ENCODE peak calls at places on chromosomes 16 and 17, in six cellular contexts. T is breast epithelium, A is HCT116, F is stomach, H is uterus, I is heart left ventricle. Q is an unnamed sample. For H3K4me1, the result is how much of the 10 kb centered on the place peaks cover.

GRCh38 chr16:22816475-22816874 is 2.5 kb downstream of the HS3ST2 start:
- DNase-seq in T (no peak), A (no peak), F (no peak), H (no peak), I (no peak), Q (no peak)

GRCh38 chr16:31879937-31880321 is 6.3 kb downstream of the ZNF267 start:
- DNase-seq in T (no peak), A (no peak), F (no peak), H (no peak), I (no peak), Q (no peak)

GRCh38 chr16:48232459-48233040 is 11.6 kb upstream of the LONP2 start:
- DNase-seq in T (no peak), A (no peak), F (no peak), H (no peak), I (no peak), Q (no peak)

GRCh38 chr17:53822764-53823163 is at the start of gene KIF2B:
- DNase-seq in T (no peak), A (no peak), F (no peak), H (no peak), I (no peak), Q (no peak)

GRCh38 chr16:49631521-49632041 is 224.3 kb downstream of the ZNF423 start:
- DNase-seq in T (no peak), A (no peak), F (no peak), H (no peak), I (no peak), Q (no peak)

GRCh38 chr17:36133629-36134259 is 30.1 kb downstream of the CCL4 start:
- DNase-seq in T (no peak), A (no peak), F (no peak), H (no peak), I (no peak), Q (no peak)

GRCh38 chr16:1426734-1427451 is 4.0 kb upstream of the PERCC1 start:
- DNase-seq in T (no peak), A (no peak), F (no peak), H (no peak), I (no peak), Q (no peak)

GRCh38 chr17:3860939-3861338 is 14.9 kb upstream of the NCBP3 start:
- DNase-seq in T (no peak), A (no peak), F (no peak), H (no peak), I (no peak), Q (no peak)

GRCh38 chr16:70694088-70694487 is 8.2 kb upstream of the MTSS2 start:
- DNase-seq in T (no peak), A (no peak), F (no peak), H (peak), I (no peak), Q (no peak)

GRCh38 chr17:27573971-27574525 is 56.9 kb upstream of the LGALS9 start:
- DNase-seq in T (no peak), A (no peak), F (no peak), H (no peak), I (no peak), Q (no peak)

GRCh38 chr16:72997141-72997542 is 50.8 kb downstream of the ZFHX3 start:
- DNase-seq in T (peak), A (no peak), F (peak), H (no peak), I (no peak), Q (no peak)

GRCh38 chr17:60577147-60577925 is 22.7 kb upstream of the PPM1D start:
- DNase-seq in T (no peak), A (no peak), F (no peak), H (peak), I (peak), Q (no peak)

GRCh38 chr17:44655983-44656700 is at the start of gene MEIOC:
- DNase-seq in T (no peak), A (no peak), F (no peak), H (no peak), I (peak), Q (no peak)

GRCh38 chr16:4087099-4087885 is 28.9 kb downstream of the ADCY9 start:
- DNase-seq in T (no peak), A (no peak), F (no peak), H (no peak), I (no peak), Q (no peak)

GRCh38 chr16:29702307-29702706 is 23.3 kb downstream of the QPRT start:
- DNase-seq in T (no peak), A (no peak), F (no peak), H (no peak), I (no peak), Q (no peak)

GRCh38 chr16:47037396-47037745 is 63.9 kb upstream of the DNAJA2 start:
- DNase-seq in T (no peak), A (no peak), F (peak), H (peak), I (peak), Q (no peak)

GRCh38 chr16:56824335-56824734 is 40.7 kb upstream of the SLC12A3 start:
- DNase-seq in T (no peak), A (no peak), F (peak), H (no peak), I (no peak), Q (no peak)

GRCh38 chr17:9192010-9192409 is 170.7 kb downstream of the NTN1 start:
- DNase-seq in T (no peak), A (no peak), F (no peak), H (no peak), I (no peak), Q (no peak)

GRCh38 chr17:36777118-36777517 is 160.2 kb upstream of the LHX1 start:
- DNase-seq in T (no peak), A (no peak), F (no peak), H (no peak), I (no peak), Q (no peak)

GRCh38 chr17:45038771-45039634 is 12.4 kb downstream of the DCAKD start:
- DNase-seq in T (peak), A (no peak), F (no peak), H (peak), I (no peak), Q (no peak)

GRCh38 chr17:1730345-1731193 is 6.1 kb downstream of the WDR81 start:
- DNase-seq in T (peak), A (no peak), F (peak), H (peak), I (peak), Q (no peak)
- TF ChIP-seq POLR2A in T (no peak), A (no peak), F (no peak), H (peak), I (no peak), Q (no peak)

DNA sequence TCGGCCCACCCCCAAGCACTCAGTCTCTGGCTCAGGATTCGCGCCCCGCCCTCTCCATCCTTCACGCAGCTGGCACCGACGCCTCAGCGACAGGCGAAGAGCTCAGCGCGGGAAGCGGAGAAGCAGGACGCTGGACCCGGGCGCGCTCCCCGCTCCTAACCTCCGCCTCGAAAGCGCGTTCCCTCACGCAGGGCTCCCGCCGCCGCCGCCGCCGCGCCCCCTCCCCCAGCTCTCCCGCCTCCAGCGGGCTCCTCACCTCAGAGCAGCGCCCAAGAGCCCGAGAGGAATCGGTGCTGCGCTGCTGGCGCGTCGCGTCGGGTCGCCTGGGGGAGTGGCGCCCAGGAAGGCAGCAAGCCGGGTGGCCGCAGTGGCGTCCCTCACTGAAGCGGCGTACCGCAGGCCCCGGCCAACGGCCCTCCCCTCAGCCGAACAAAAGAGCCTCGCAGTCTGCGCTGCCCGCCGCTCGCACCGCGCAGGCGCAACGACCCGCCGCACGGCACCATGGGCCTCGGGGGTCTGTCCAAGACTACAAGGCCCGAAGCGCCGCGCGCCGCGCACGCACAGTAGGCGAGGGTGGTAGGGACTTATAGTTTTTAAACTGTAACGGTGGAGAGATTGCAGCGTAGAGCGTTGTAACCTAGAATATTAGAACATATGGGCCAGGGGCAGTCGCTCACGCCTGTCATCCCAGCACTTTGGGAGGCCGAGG is at the start of gene CBX1:
- DNase-seq in T (peak), A (peak), F (peak), H (peak), I (peak), Q (peak)
- H3K4me1 ChIP-seq in T (under half), A (under half), F (under half), H (under half), I (under half), Q (under half)

DNA sequence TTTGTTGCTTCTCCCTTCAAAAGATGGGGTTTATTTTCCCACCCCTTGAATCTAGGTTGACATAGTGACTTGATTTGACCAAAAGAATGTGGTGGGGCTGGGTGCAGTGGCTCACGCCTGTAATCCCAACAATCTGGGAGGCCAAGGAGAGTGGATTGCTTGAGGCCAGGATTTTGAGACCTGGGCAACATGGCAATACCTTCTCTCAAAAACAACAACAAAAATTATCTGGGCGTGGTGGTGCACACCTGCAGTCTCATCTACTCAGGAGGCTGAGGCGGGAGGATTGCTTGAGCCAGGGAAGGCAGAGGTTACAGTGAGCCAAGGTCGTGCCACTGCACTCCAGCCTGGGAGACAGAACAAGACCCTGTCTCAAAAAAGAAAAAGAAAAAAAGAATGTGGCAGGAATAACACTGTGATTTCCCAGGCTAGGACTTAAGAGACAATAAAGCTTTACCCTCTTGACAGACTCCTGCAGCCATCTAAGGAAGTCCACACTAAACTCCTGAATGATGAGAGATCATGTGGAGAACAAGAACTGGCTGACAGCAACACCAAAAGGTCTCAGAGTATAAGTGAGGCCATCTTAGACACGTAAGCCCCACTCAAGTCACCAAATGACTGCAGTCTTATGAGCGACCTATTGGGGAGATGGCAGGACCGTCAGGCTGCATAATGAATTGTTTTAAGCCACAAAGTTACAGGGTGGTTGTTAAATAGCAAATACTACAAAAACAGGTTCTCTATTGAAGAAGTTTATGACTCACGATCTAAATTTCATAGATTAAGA is 37.0 kb downstream of the FBXL20 start:
- DNase-seq in T (no peak), A (no peak), F (peak), H (no peak), I (no peak), Q (no peak)
- H3K27ac ChIP-seq in T (no peak), A (no peak), F (peak), H (peak), I (no peak), Q (no peak)

GRCh38 chr17:75785016-75785769 is 587 bp downstream of the UNK start:
- DNase-seq in T (peak), A (peak), F (peak), H (peak), I (peak), Q (peak)
- TF ChIP-seq POLR2A in T (no peak), A (peak), F (peak), H (peak), I (no peak), Q (no peak)

GRCh38 chr17:13393841-13394710 is 207.7 kb downstream of the HS3ST3A1 start:
- DNase-seq in T (no peak), A (no peak), F (no peak), H (no peak), I (peak), Q (no peak)
- H3K4me1 ChIP-seq in T (under half), A (under half), F (under half), H (under half), I (under half), Q (under half)

GRCh38 chr17:49516190-49516589 is 21.1 kb downstream of the NGFR start:
- DNase-seq in T (no peak), A (no peak), F (no peak), H (peak), I (no peak), Q (no peak)
- H3K27ac ChIP-seq in T (peak), A (peak), F (peak), H (peak), I (peak), Q (peak)

GRCh38 chr17:47694818-47695663 is 1.1 kb downstream of the TBKBP1 start:
- DNase-seq in T (peak), A (no peak), F (peak), H (peak), I (peak), Q (no peak)
- TF ChIP-seq POLR2A in T (peak), A (no peak), F (no peak), H (peak), I (no peak), Q (no peak)

GRCh38 chr16:10694830-10695229 is at the start of gene TEKT5:
- DNase-seq in T (no peak), A (no peak), F (no peak), H (no peak), I (no peak), Q (no peak)

GRCh38 chr16:10699756-10700155 is 5.0 kb upstream of the TEKT5 start:
- DNase-seq in T (no peak), A (no peak), F (no peak), H (no peak), I (no peak), Q (no peak)

GRCh38 chr16:10693889-10694288 is 841 bp downstream of the TEKT5 start:
- DNase-seq in T (no peak), A (no peak), F (no peak), H (no peak), I (no peak), Q (no peak)

GRCh38 chr16:10692470-10692869 is 2.3 kb downstream of the TEKT5 start:
- DNase-seq in T (no peak), A (no peak), F (no peak), H (no peak), I (no peak), Q (no peak)

GRCh38 chr16:10694306-10694705 is 424 bp downstream of the TEKT5 start:
- DNase-seq in T (no peak), A (no peak), F (no peak), H (no peak), I (no peak), Q (no peak)
- H3K4me1 ChIP-seq in T (under half), A (under half), F (under half), H (under half), I (under half), Q (under half)

GRCh38 chr17:50132104-50132794 is 2.3 kb upstream of the SAMD14 start:
- DNase-seq in T (no peak), A (no peak), F (no peak), H (no peak), I (no peak), Q (no peak)
- H3K27ac ChIP-seq in T (no peak), A (peak), F (peak), H (no peak), I (peak), Q (no peak)

GRCh38 chr17:19013226-19013625 is 8.7 kb upstream of the FAM83G start:
- DNase-seq in T (no peak), A (no peak), F (no peak), H (no peak), I (peak), Q (no peak)
- TF ChIP-seq POLR2A in T (no peak), A (no peak), F (no peak), H (no peak), I (no peak), Q (no peak)